ENCODE peak calls at places on chromosomes 4 and X, in five cellular contexts. One of them, this sample, is unnamed.

GRCh38 chrX:85977218-85977617 is 70.1 kb downstream of the CHM start:
- DNase-seq in OCI-LY7: peak; percentile 4
- DNase-seq in activated gamma-delta T cell treated with anti-CD3 and anti-CD28 coated beads, Interleukin-2, amount 50 U/mL, for 16 hours: no peak
- DNase-seq in Caki2: no peak
- DNase-seq in OCI-M1: no peak
- DNase-seq in this sample: no peak

GRCh38 chrX:123673813-123674212 is 59.0 kb downstream of the THOC2 start:
- DNase-seq in Caki2: no peak
- DNase-seq in activated gamma-delta T cell treated with anti-CD3 and anti-CD28 coated beads, Interleukin-2, amount 50 U/mL, for 16 hours: no peak
- DNase-seq in OCI-LY7: no peak
- DNase-seq in OCI-M1: no peak
- DNase-seq in this sample: no peak

GRCh38 chr4:53066155-53066554 is 204.0 kb downstream of the RASL11B start:
- DNase-seq in Caki2: no peak
- DNase-seq in activated gamma-delta T cell treated with anti-CD3 and anti-CD28 coated beads, Interleukin-2, amount 50 U/mL, for 16 hours: no peak
- DNase-seq in OCI-M1: no peak
- DNase-seq in OCI-LY7: no peak
- DNase-seq in this sample: no peak

GRCh38 chr4:184648220-184649025 is 824 bp downstream of the CASP3 start:
- DNase-seq in OCI-M1: peak; percentile 76
- DNase-seq in Caki2: peak; percentile 48
- DNase-seq in activated gamma-delta T cell treated with anti-CD3 and anti-CD28 coated beads, Interleukin-2, amount 50 U/mL, for 16 hours: peak; percentile 28
- DNase-seq in OCI-LY7: peak; percentile 72
- DNase-seq in this sample: peak; percentile 82

GRCh38 chr4:7354937-7355336 is 79.8 kb downstream of the PSAPL1 start:
- DNase-seq in OCI-M1: no peak
- DNase-seq in Caki2: no peak
- DNase-seq in activated gamma-delta T cell treated with anti-CD3 and anti-CD28 coated beads, Interleukin-2, amount 50 U/mL, for 16 hours: no peak
- DNase-seq in OCI-LY7: no peak
- DNase-seq in this sample: no peak

GRCh38 chr4:108199881-108200280 is 31.1 kb upstream of the LEF1 start:
- DNase-seq in OCI-LY7: no peak
- DNase-seq in activated gamma-delta T cell treated with anti-CD3 and anti-CD28 coated beads, Interleukin-2, amount 50 U/mL, for 16 hours: no peak
- DNase-seq in OCI-M1: no peak
- DNase-seq in Caki2: no peak
- DNase-seq in this sample: no peak

GRCh38 chrX:148316446-148316845 is 184.0 kb upstream of the AFF2 start:
- DNase-seq in OCI-LY7: no peak
- DNase-seq in OCI-M1: no peak
- DNase-seq in Caki2: no peak
- DNase-seq in activated gamma-delta T cell treated with anti-CD3 and anti-CD28 coated beads, Interleukin-2, amount 50 U/mL, for 16 hours: no peak
- DNase-seq in this sample: no peak

GRCh38 chr4:144174401-144175067 is 34.0 kb upstream of the GYPA start:
- DNase-seq in OCI-LY7: peak; percentile 54
- DNase-seq in activated gamma-delta T cell treated with anti-CD3 and anti-CD28 coated beads, Interleukin-2, amount 50 U/mL, for 16 hours: no peak
- DNase-seq in OCI-M1: peak; percentile 86
- DNase-seq in Caki2: peak; percentile 55
- DNase-seq in this sample: no peak

GRCh38 chrX:145825896-145826295 is 8.3 kb downstream of the SLITRK2 start:
- DNase-seq in OCI-M1: peak; percentile 39
- DNase-seq in activated gamma-delta T cell treated with anti-CD3 and anti-CD28 coated beads, Interleukin-2, amount 50 U/mL, for 16 hours: no peak
- DNase-seq in Caki2: no peak
- DNase-seq in OCI-LY7: peak; percentile 1
- DNase-seq in this sample: no peak

GRCh38 chrX:112759512-112759911 is 79.8 kb upstream of the LHFPL1 start:
- DNase-seq in OCI-LY7: no peak
- DNase-seq in activated gamma-delta T cell treated with anti-CD3 and anti-CD28 coated beads, Interleukin-2, amount 50 U/mL, for 16 hours: no peak
- DNase-seq in OCI-M1: no peak
- DNase-seq in Caki2: peak; percentile 37
- DNase-seq in this sample: no peak

GRCh38 chrX:99394450-99394849 is 1015.6 kb downstream of the PCDH19 start:
- DNase-seq in activated gamma-delta T cell treated with anti-CD3 and anti-CD28 coated beads, Interleukin-2, amount 50 U/mL, for 16 hours: no peak
- DNase-seq in Caki2: no peak
- DNase-seq in OCI-LY7: no peak
- DNase-seq in OCI-M1: peak; percentile 5
- DNase-seq in this sample: no peak

This sample was measured in Peyer's patch.